ENCODE peak calls at places on chromosomes 12 and 14, in seven cellular contexts. P is neuronal stem cell, V is mesenchymal stem cell, T is IMR-90, M is H1, O is trophoblast cell, B is mesendoderm. G is an unnamed sample.

GRCh38 chr12:52208424-52209165 is 16.8 kb upstream of the KRT80 start:
- DNase-seq in V (no peak), T (no peak), M (no peak), P (no peak), B (no peak), O (no peak), G (no peak)

GRCh38 chr14:100621806-100622205 is 34.6 kb upstream of the BEGAIN start:
- DNase-seq in V (no peak), T (no peak), O (no peak), B (peak; percentile 45), M (no peak), P (no peak), G (no peak)

GRCh38 chr12:27185234-27186045 is 58.6 kb upstream of the STK38L start:
- DNase-seq in B (no peak), O (no peak), P (no peak), V (peak; percentile 83), M (no peak), T (peak; percentile 91), G (no peak)

GRCh38 chr14:99055816-99056215 is 216.2 kb downstream of the BCL11B start:
- DNase-seq in M (no peak), V (no peak), T (no peak), B (no peak), P (no peak), O (no peak), G (no peak)

GRCh38 chr12:4050340-4050739 is 177.1 kb upstream of the PARP11 start:
- DNase-seq in P (no peak), M (no peak), T (no peak), O (no peak), V (no peak), B (no peak), G (no peak)

GRCh38 chr12:57881035-57881973 is 34.8 kb upstream of the CTDSP2 start:
- DNase-seq in P (no peak), T (peak; percentile 71), B (no peak), M (no peak), V (no peak), O (no peak), G (no peak)

GRCh38 chr14:57837267-57837666 is 28.6 kb downstream of the SLC35F4 start:
- DNase-seq in M (no peak), O (no peak), V (no peak), B (peak; percentile 18), T (no peak), P (no peak), G (no peak)

GRCh38 chr12:85923767-85924331 is 49.8 kb downstream of the NTS start:
- DNase-seq in V (peak; percentile 27), O (no peak), P (no peak), M (no peak), B (peak; percentile 33), T (peak; percentile 49), G (no peak)

GRCh38 chr14:55449116-55449515 is 8.7 kb upstream of the TBPL2 start:
- DNase-seq in V (no peak), T (no peak), O (no peak), B (no peak), P (no peak), M (no peak), G (no peak)

GRCh38 chr12:77685112-77685511 is 145.6 kb upstream of the NAV3 start:
- DNase-seq in O (peak; percentile 27), M (no peak), T (peak; percentile 80), B (peak; percentile 71), P (peak; percentile 72), V (peak; percentile 62), G (peak; percentile 65)

GRCh38 chr12:99911076-99911475 is 73.7 kb downstream of the ANKS1B start:
- DNase-seq in B (peak; percentile 35), O (peak; percentile 33), P (no peak), M (no peak), T (peak; percentile 89), V (peak; percentile 94), G (no peak)

GRCh38 chr12:31315089-31315725 is 10.7 kb downstream of the SINHCAF start:
- DNase-seq in T (no peak), M (no peak), O (no peak), V (peak; percentile 15), P (no peak), B (no peak), G (no peak)

GRCh38 chr12:131327521-131328488 is 374.1 kb downstream of the ADGRD1 start:
- DNase-seq in T (no peak), M (no peak), P (no peak), O (no peak), B (peak; percentile 45), V (no peak), G (peak; percentile 73)

GRCh38 chr12:24541193-24541871 is 407.6 kb downstream of the BCAT1 start:
- DNase-seq in B (no peak), P (no peak), O (no peak), M (no peak), V (no peak), T (no peak), G (no peak)

GRCh38 chr14:32896979-32897723 is 41.5 kb upstream of the NPAS3 start:
- DNase-seq in V (peak; percentile 77), O (no peak), P (no peak), M (no peak), T (peak; percentile 7), B (no peak), G (no peak)

GRCh38 chr12:103632554-103633216 is 45.6 kb downstream of the STAB2 start:
- DNase-seq in M (peak; percentile 86), V (peak; percentile 42), T (peak; percentile 33), O (peak; percentile 75), P (peak; percentile 58), B (peak; percentile 87), G (peak; percentile 94)

GRCh38 chr12:104372048-104372720 is 68.6 kb downstream of the EID3 start:
- DNase-seq in V (no peak), P (no peak), B (no peak), M (no peak), T (no peak), O (no peak), G (no peak)

GRCh38 chr12:117441751-117442150 is 80.3 kb upstream of the NOS1 start:
- DNase-seq in M (no peak), V (no peak), T (no peak), O (no peak), P (no peak), B (peak; percentile 11), G (peak; percentile 41)

GRCh38 chr12:54379401-54380201 is 4.9 kb downstream of the ZNF385A start:
- DNase-seq in M (no peak), P (peak; percentile 88), T (peak; percentile 73), V (peak; percentile 92), O (peak; percentile 90), B (peak; percentile 95), G (peak; percentile 96)

GRCh38 chr12:100857418-100857817 is 62.8 kb downstream of the ANO4 start:
- DNase-seq in P (no peak), M (no peak), T (no peak), B (no peak), V (no peak), O (no peak), G (no peak)

GRCh38 chr12:80086025-80086424 is 13.3 kb upstream of the OTOGL start:
- DNase-seq in O (no peak), B (peak; percentile 11), V (no peak), P (no peak), M (no peak), T (no peak), G (no peak)

GRCh38 chr12:93773122-93773871 is 96.1 kb downstream of the CRADD start:
- DNase-seq in O (no peak), P (no peak), T (peak; percentile 34), V (peak; percentile 64), M (no peak), B (no peak), G (no peak)

GRCh38 chr14:73753887-73754880 is 40.0 kb upstream of the PNMA1 start:
- DNase-seq in M (no peak), B (no peak), T (no peak), O (no peak), V (peak; percentile 89), P (no peak), G (peak; percentile 23)

GRCh38 chr14:22653012-22653621 is 9.0 kb upstream of the OR6J1 start:
- DNase-seq in B (peak; percentile 94), O (peak; percentile 51), V (peak; percentile 76), T (peak; percentile 74), P (peak; percentile 63), M (peak; percentile 62), G (peak; percentile 86)

GRCh38 chr12:89016970-89017778 is 335.1 kb downstream of the DUSP6 start:
- DNase-seq in M (no peak), B (peak; percentile 73), V (peak; percentile 71), O (peak; percentile 34), T (peak; percentile 76), P (peak; percentile 62), G (peak; percentile 38)

GRCh38 chr12:119883234-119883633 is 6.1 kb upstream of the CIT start:
- DNase-seq in O (no peak), V (no peak), B (no peak), P (no peak), T (no peak), M (no peak), G (no peak)
- H2BK120ac ChIP-seq in O (no peak overlapping the region), V (no peak overlapping the region), B (no peak overlapping the region), P (no peak overlapping the region), T (no peak overlapping the region), M (no peak overlapping the region), G (no peak overlapping the region)

DNA sequence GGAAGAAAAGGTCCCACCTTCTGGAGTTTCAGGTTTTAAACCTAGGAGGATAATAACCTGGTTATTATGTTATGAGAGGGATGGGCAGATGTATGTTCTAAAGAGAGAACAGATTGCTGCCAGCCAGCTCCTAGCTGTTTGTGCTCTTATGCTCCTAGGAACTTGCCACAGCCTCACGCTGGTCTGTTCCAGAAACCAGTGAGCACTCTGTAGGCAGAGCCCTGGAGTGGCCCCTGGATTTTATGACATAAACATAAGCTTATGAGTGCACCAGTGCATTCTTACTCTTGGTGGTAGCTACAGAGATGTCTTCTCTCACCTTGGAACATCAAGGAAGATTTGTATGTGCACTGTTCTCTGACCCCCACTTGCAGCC is 27.7 kb downstream of the KLC1 start:
- DNase-seq in V (no peak), B (no peak), M (no peak), T (no peak), P (no peak), O (no peak), G (no peak)
- H2BK120ac ChIP-seq in V (no peak overlapping the region), B (no peak overlapping the region), M (no peak overlapping the region), T (no peak overlapping the region), P (no peak overlapping the region), O (no peak overlapping the region), G (no peak overlapping the region)

DNA sequence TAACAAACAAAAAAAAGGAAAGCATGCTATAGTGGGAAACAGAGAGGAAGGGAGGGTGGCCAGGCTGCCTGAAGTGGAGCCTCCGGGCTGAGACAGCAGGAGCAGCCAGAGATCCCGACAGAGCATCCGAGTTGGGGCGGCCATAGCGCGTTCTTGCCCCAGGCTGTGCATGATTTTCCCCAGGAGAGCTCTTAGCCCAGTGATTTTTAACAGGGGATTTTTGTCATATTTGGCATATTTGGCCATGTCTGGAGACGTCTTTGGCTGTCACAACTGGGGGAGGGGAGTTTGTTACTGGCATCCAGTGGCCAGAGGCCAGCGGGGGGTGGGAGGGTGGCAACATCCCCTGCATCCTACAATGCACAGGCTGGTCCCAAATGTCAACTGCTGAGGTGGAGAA is 23.6 kb downstream of the BDKRB1 start:
- DNase-seq in V (no peak), B (no peak), O (peak; percentile 57), P (no peak), T (no peak), M (no peak), G (no peak)
- H2BK120ac ChIP-seq in V (no peak overlapping the region), B (no peak overlapping the region), O (peak overlapping the region; percentile 96), P (no peak overlapping the region), T (peak overlapping the region; percentile 49), M (no peak overlapping the region), G (no peak overlapping the region)

DNA sequence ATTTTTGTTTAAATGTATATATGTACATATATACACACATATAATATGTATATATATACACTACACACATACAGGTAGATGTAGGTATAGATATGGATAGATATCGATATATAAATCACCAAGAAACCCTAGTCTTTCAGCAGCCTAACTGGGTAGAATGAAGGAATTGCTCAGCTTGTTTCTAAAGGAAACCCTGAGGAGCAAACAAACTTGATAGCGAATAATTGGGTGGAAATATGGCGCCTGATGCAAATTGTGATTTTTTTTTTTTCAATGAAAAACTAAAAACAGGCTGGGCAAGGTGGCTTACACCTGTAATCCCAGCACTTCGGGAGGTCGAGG is 254 bp upstream of the CCDC177 start:
- DNase-seq in V (no peak), O (no peak), M (no peak), P (no peak), B (no peak), T (no peak), G (no peak)
- H2BK120ac ChIP-seq in V (no peak overlapping the region), O (no peak overlapping the region), M (no peak overlapping the region), P (no peak overlapping the region), B (no peak overlapping the region), T (no peak overlapping the region), G (no peak overlapping the region)